ENCODE peak calls at places on chromosomes 16 and 17, in five cellular contexts. One of them, this sample, is unnamed.

GRCh38 chr17:72609501-72609900 is 483.0 kb downstream of the SLC39A11 start:
- DNase-seq in GM23338: no peak
- DNase-seq in MM.1S: no peak
- DNase-seq in HCT116: peak
- DNase-seq in GM23248: peak
- DNase-seq in this sample: no peak

GRCh38 chr17:77493901-77494663 is 353.3 kb downstream of the SEC14L1 start:
- DNase-seq in GM23338: no peak
- DNase-seq in MM.1S: no peak
- DNase-seq in HCT116: no peak
- DNase-seq in GM23248: no peak
- DNase-seq in this sample: peak

GRCh38 chr17:16442141-16442540 is 26.8 kb downstream of the TRPV2 start:
- DNase-seq in GM23338: peak
- DNase-seq in MM.1S: no peak
- DNase-seq in HCT116: no peak
- DNase-seq in GM23248: no peak
- DNase-seq in this sample: no peak

GRCh38 chr17:57270801-57271245 is 14.5 kb downstream of the MSI2 start:
- DNase-seq in GM23338: no peak
- DNase-seq in MM.1S: no peak
- DNase-seq in HCT116: no peak
- DNase-seq in GM23248: no peak
- DNase-seq in this sample: peak

GRCh38 chr16:91484-91883 is 13.5 kb downstream of the MPG start:
- DNase-seq in GM23338: no peak
- DNase-seq in MM.1S: no peak
- DNase-seq in HCT116: no peak
- DNase-seq in GM23248: no peak
- DNase-seq in this sample: no peak

GRCh38 chr17:80101946-80102706 is 745 bp downstream of the GAA start:
- DNase-seq in GM23338: peak
- DNase-seq in MM.1S: no peak
- DNase-seq in HCT116: no peak
- DNase-seq in GM23248: peak
- DNase-seq in this sample: peak

GRCh38 chr17:2965621-2966275 is 97.7 kb downstream of the OR1D5 start:
- DNase-seq in GM23338: no peak
- DNase-seq in MM.1S: no peak
- DNase-seq in HCT116: peak
- DNase-seq in GM23248: peak
- DNase-seq in this sample: peak

GRCh38 chr16:69417537-69418199 is 6.8 kb upstream of the CYB5B start:
- DNase-seq in GM23338: peak
- DNase-seq in MM.1S: no peak
- DNase-seq in HCT116: no peak
- DNase-seq in GM23248: peak
- DNase-seq in this sample: no peak

GRCh38 chr17:61495161-61495857 is 43.1 kb downstream of the TBX4 start:
- DNase-seq in GM23338: no peak
- DNase-seq in MM.1S: no peak
- DNase-seq in HCT116: peak
- DNase-seq in GM23248: peak
- DNase-seq in this sample: no peak

GRCh38 chr16:85074225-85074914 is 37.9 kb downstream of the CIBAR2 start:
- DNase-seq in GM23338: no peak
- DNase-seq in MM.1S: no peak
- DNase-seq in HCT116: no peak
- DNase-seq in GM23248: no peak
- DNase-seq in this sample: no peak

GRCh38 chr16:86066755-86067154 is 167.8 kb downstream of the IRF8 start:
- DNase-seq in GM23338: no peak
- DNase-seq in MM.1S: no peak
- DNase-seq in HCT116: no peak
- DNase-seq in GM23248: no peak
- DNase-seq in this sample: no peak

GRCh38 chr16:85718682-85719081 is 29.9 kb upstream of the GINS2 start:
- DNase-seq in GM23338: peak
- DNase-seq in MM.1S: peak
- DNase-seq in HCT116: no peak
- DNase-seq in GM23248: peak
- DNase-seq in this sample: no peak

GRCh38 chr16:3594316-3595109 is 16.9 kb downstream of the SLX4 start:
- DNase-seq in GM23338: no peak
- DNase-seq in MM.1S: no peak
- DNase-seq in HCT116: no peak
- DNase-seq in GM23248: no peak
- DNase-seq in this sample: no peak

GRCh38 chr16:2842340-2843000 is 12.4 kb downstream of the ZG16B start:
- DNase-seq in GM23338: peak
- DNase-seq in MM.1S: no peak
- DNase-seq in HCT116: peak
- DNase-seq in GM23248: peak
- DNase-seq in this sample: peak

GRCh38 chr17:82149401-82150099 is 51.5 kb upstream of the FASN start:
- DNase-seq in GM23338: no peak
- DNase-seq in MM.1S: no peak
- DNase-seq in HCT116: no peak
- DNase-seq in GM23248: no peak
- DNase-seq in this sample: no peak

GRCh38 chr17:17590141-17590735 is 1.3 kb downstream of the PEMT start:
- DNase-seq in GM23338: no peak
- DNase-seq in MM.1S: no peak
- DNase-seq in HCT116: no peak
- DNase-seq in GM23248: no peak
- DNase-seq in this sample: no peak

GRCh38 chr17:16283705-16284104 is 66.7 kb downstream of the PIGL start:
- DNase-seq in GM23338: no peak
- DNase-seq in MM.1S: no peak
- DNase-seq in HCT116: no peak
- DNase-seq in GM23248: peak
- DNase-seq in this sample: no peak

GRCh38 chr16:72927199-72928088 is 120.5 kb downstream of the ZFHX3 start:
- DNase-seq in GM23338: no peak
- DNase-seq in MM.1S: no peak
- DNase-seq in HCT116: no peak
- DNase-seq in GM23248: peak
- DNase-seq in this sample: peak

GRCh38 chr16:54929090-54930033 is 1.3 kb upstream of the IRX5 start:
- DNase-seq in GM23338: peak
- DNase-seq in MM.1S: peak
- DNase-seq in HCT116: peak
- DNase-seq in GM23248: peak
- DNase-seq in this sample: peak

GRCh38 chr16:55540221-55540620 is 26.3 kb upstream of the CAPNS2 start:
- DNase-seq in GM23338: no peak
- DNase-seq in MM.1S: no peak
- DNase-seq in HCT116: no peak
- DNase-seq in GM23248: no peak
- DNase-seq in this sample: no peak

GRCh38 chr17:69909389-69909788 is 165.6 kb upstream of the KCNJ16 start:
- DNase-seq in GM23338: no peak
- DNase-seq in MM.1S: no peak
- DNase-seq in HCT116: no peak
- DNase-seq in GM23248: peak
- DNase-seq in this sample: no peak

GRCh38 chr16:86661715-86662114 is 83.4 kb downstream of the FOXL1 start:
- DNase-seq in GM23338: no peak
- DNase-seq in MM.1S: no peak
- DNase-seq in HCT116: no peak
- DNase-seq in GM23248: peak
- DNase-seq in this sample: no peak

GRCh38 chr16:67544329-67544841 is 15.8 kb downstream of the RIPOR1 start:
- DNase-seq in GM23338: no peak
- DNase-seq in MM.1S: no peak
- DNase-seq in HCT116: no peak
- DNase-seq in GM23248: no peak
- DNase-seq in this sample: peak

GRCh38 chr16:29849505-29849904 is 13.5 kb downstream of the CDIPT start:
- DNase-seq in GM23338: peak
- DNase-seq in MM.1S: no peak
- DNase-seq in HCT116: no peak
- DNase-seq in GM23248: no peak
- DNase-seq in this sample: no peak

GRCh38 chr17:81412490-81413093 is 17.3 kb downstream of the BAHCC1 start:
- DNase-seq in GM23338: no peak
- DNase-seq in MM.1S: no peak
- DNase-seq in HCT116: no peak
- DNase-seq in GM23248: no peak
- DNase-seq in this sample: no peak

GRCh38 chr17:77404812-77405581 is 264.2 kb downstream of the SEC14L1 start:
- DNase-seq in GM23338: no peak
- DNase-seq in MM.1S: no peak
- DNase-seq in HCT116: no peak
- DNase-seq in GM23248: peak
- DNase-seq in this sample: no peak

GRCh38 chr16:19749571-19750080 is 31.6 kb downstream of the IQCK start:
- DNase-seq in GM23338: no peak
- DNase-seq in MM.1S: no peak
- DNase-seq in HCT116: no peak
- DNase-seq in GM23248: no peak
- DNase-seq in this sample: no peak
- TF ChIP-seq EZH2phosphoT487 in GM23338: no peak
- TF ChIP-seq EZH2phosphoT487 in MM.1S: no peak
- TF ChIP-seq EZH2phosphoT487 in HCT116: no peak
- TF ChIP-seq EZH2phosphoT487 in GM23248: no peak
- TF ChIP-seq EZH2phosphoT487 in this sample: no peak

GRCh38 chr16:80028581-80029380 is 428.2 kb upstream of the MAF start:
- DNase-seq in GM23338: no peak
- DNase-seq in MM.1S: no peak
- DNase-seq in HCT116: no peak
- DNase-seq in GM23248: no peak
- DNase-seq in this sample: no peak

GRCh38 chr16:80027007-80027965 is 426.7 kb upstream of the MAF start:
- DNase-seq in GM23338: peak
- DNase-seq in MM.1S: no peak
- DNase-seq in HCT116: no peak
- DNase-seq in GM23248: peak
- DNase-seq in this sample: no peak

GRCh38 chr16:80029381-80029630 is 428.8 kb upstream of the MAF start:
- DNase-seq in GM23338: no peak
- DNase-seq in MM.1S: no peak
- DNase-seq in HCT116: no peak
- DNase-seq in GM23248: no peak
- DNase-seq in this sample: no peak

GRCh38 chr16:80033783-80034468 is 433.4 kb upstream of the MAF start:
- DNase-seq in GM23338: no peak
- DNase-seq in MM.1S: no peak
- DNase-seq in HCT116: no peak
- DNase-seq in GM23248: no peak
- DNase-seq in this sample: no peak

DNA sequence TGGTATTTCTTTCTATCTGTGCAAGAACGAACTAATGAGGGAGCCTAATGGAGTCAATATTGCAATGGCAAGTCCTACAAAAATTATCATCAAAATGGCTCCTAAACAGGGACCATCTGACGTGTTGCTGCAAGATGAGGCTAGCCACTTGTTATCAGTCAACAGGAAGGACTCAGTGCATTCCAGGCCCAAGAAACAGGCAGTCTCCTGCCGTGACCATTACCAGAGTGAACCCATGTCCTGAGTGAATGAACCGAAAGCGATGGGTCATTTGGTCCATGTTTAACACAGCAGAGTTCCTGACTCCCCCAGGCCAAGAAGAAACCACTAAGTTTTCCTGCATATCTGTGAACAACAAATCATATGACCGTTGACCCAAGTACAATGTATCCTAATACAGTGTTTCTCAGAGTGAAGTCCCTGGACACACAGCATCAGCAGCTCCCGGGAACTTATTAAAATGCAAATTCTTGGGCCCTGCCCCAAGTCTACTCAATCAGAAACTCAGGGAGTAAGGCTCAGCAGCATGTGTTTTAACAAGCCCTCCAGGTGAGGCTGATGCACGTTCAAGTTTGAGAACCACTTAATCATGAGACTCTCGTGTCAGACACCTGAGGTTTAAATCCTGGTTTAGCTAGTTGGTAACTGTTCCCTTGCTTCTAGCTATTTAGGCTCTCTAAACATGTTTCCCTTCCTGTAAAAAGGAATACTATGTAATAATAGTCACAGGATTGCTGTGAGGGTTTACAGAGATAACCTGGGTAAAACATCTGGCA is 429.4 kb upstream of the MAF start:
- DNase-seq in GM23338: no peak
- DNase-seq in MM.1S: no peak
- DNase-seq in HCT116: no peak
- DNase-seq in GM23248: no peak
- DNase-seq in this sample: no peak
- H3K4me2 ChIP-seq in GM23338: no peak
- H3K4me2 ChIP-seq in MM.1S: no peak
- H3K4me2 ChIP-seq in HCT116: no peak
- H3K4me2 ChIP-seq in GM23248: no peak
- H3K4me2 ChIP-seq in this sample: no peak

DNA sequence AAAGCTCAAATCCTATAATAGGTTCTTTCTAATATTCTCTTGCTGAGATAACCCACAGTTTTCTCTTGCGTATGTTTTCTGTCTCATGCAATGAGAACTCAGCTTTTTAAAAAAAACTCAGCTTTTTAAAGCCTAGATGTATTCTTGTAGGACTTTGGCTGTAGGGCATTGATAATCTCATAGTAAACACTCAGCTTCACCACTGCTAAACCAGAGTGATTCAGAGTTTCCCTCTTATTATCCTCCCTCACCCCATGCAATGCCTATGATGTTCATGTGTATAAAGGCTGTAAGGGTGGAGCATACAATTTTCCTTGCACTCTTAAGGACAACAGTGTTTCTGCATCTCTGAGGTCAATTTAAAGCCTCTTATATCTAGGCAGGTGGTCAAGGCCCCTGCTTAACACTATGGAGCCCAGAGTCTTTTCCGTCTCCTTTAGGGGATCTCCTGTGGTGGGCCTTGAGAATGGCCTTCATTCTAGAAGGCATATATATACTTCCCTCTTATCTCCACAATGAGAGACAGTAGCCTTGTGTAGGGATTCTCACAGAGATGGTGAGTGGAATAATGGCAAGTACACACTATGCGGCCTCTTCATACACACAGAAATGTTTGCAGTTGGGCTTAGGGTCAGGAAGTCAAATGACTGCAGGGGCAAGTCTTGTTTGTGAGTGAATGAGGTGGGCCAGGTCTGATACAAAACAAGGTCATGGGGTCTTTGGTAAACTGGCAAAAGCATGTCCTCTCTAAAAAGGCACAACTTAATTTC is 279.6 kb downstream of the HS3ST3A1 start:
- DNase-seq in GM23338: no peak
- DNase-seq in MM.1S: no peak
- DNase-seq in HCT116: no peak
- DNase-seq in GM23248: peak
- DNase-seq in this sample: no peak
- TF ChIP-seq EZH2phosphoT487 in GM23338: no peak
- TF ChIP-seq EZH2phosphoT487 in MM.1S: no peak
- TF ChIP-seq EZH2phosphoT487 in HCT116: no peak
- TF ChIP-seq EZH2phosphoT487 in GM23248: no peak
- TF ChIP-seq EZH2phosphoT487 in this sample: no peak

DNA sequence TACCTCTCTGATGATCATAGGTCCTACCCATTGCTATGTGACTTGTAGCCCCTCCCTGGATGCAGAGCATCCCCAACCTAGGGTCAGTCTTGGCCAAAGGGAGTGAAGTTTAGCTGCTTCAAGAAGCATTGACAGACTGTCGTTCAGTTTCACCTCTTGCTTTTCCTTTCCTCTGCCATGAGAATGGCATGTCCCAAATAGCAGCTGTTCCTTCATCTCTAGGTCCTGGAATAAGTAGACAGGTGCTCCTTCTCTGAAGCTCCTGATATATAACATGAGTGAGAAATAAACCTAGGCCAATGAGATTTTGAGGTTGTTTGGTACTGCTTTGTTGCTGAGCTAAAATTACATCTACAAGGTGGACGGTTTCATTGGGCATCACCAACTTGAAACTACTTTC is 204.5 kb upstream of the CACNG5 start:
- DNase-seq in GM23338: no peak
- DNase-seq in MM.1S: no peak
- DNase-seq in HCT116: no peak
- DNase-seq in GM23248: no peak
- DNase-seq in this sample: no peak
- H3K4me2 ChIP-seq in GM23338: no peak
- H3K4me2 ChIP-seq in MM.1S: no peak
- H3K4me2 ChIP-seq in HCT116: no peak
- H3K4me2 ChIP-seq in GM23248: no peak
- H3K4me2 ChIP-seq in this sample: no peak

This sample was measured in SK-N-SH.